ENCODE peak calls at places on chromosomes 4 and X, in seven cellular contexts. U is brain microvascular endothelial cell, X is ascending aorta, E is fibroblast of mammary gland, T is heart right ventricle, O is A673, I is fibroblast of lung. P is an unnamed sample.

GRCh38 chr4:112185334-112185733 is 40.1 kb downstream of the FAM241A start:
- DNase-seq in I (no peak), T (no peak), E (no peak), U (no peak), X (no peak), O (no peak), P (no peak)

GRCh38 chr4:118954246-118954645 is 65.6 kb downstream of the SYNPO2 start:
- DNase-seq in I (peak), U (no peak), X (no peak), O (peak), E (peak), T (no peak), P (peak)

GRCh38 chr4:15396157-15396800 is 31.6 kb upstream of the C1QTNF7 start:
- DNase-seq in T (no peak), I (peak), O (peak), E (peak), U (peak), X (no peak), P (peak)

GRCh38 chr4:139020384-139020783 is 4.8 kb downstream of the NOCT start:
- DNase-seq in U (no peak), X (no peak), T (no peak), I (no peak), O (no peak), E (no peak), P (no peak)

GRCh38 chr4:72471816-72472215 is 97.2 kb downstream of the ADAMTS3 start:
- DNase-seq in T (no peak), E (no peak), U (no peak), X (no peak), O (no peak), I (peak), P (no peak)

GRCh38 chr4:118749347-118749988 is 64.3 kb downstream of the METTL14 start:
- DNase-seq in E (no peak), X (no peak), O (no peak), U (no peak), T (no peak), I (no peak), P (no peak)

GRCh38 chr4:184100297-184100885 is 117.3 kb downstream of the ENPP6 start:
- DNase-seq in I (no peak), U (peak), X (no peak), E (no peak), T (peak), O (no peak), P (peak)

GRCh38 chr4:86055898-86056297 is 304.0 kb downstream of the MAPK10 start:
- DNase-seq in I (peak), O (peak), X (no peak), T (no peak), E (peak), U (no peak), P (no peak)

GRCh38 chr4:174815282-174815681 is 13.8 kb downstream of the GLRA3 start:
- DNase-seq in T (no peak), I (no peak), X (no peak), U (no peak), O (no peak), E (no peak), P (no peak)

GRCh38 chr4:110163327-110164070 is 34.9 kb downstream of the ELOVL6 start:
- DNase-seq in I (peak), X (no peak), E (peak), T (no peak), U (peak), O (no peak), P (peak)

GRCh38 chr4:31929676-31930075 is 1209.5 kb downstream of the PCDH7 start:
- DNase-seq in E (no peak), X (no peak), I (no peak), T (no peak), U (no peak), O (no peak), P (peak)

GRCh38 chr4:77075869-77076801 is at the start of gene CCNI:
- DNase-seq in T (peak), U (peak), E (peak), I (peak), X (peak), O (peak), P (peak)

GRCh38 chr4:89160806-89161205 is 49.5 kb downstream of the TIGD2 start:
- DNase-seq in U (no peak), E (no peak), O (no peak), X (no peak), I (no peak), T (no peak), P (no peak)

GRCh38 chr4:99438578-99438875 is 3.4 kb upstream of the ADH7 start:
- DNase-seq in U (no peak), O (no peak), T (no peak), E (peak), X (no peak), I (no peak), P (no peak)

GRCh38 chrX:106249706-106250379 is 81.7 kb downstream of the PWWP3B start:
- DNase-seq in X (no peak), O (no peak), E (peak), I (peak), U (no peak), T (no peak), P (peak)

GRCh38 chr4:15003441-15003890 is 1.2 kb downstream of the CPEB2 start:
- DNase-seq in T (peak), E (no peak), U (no peak), I (peak), O (peak), X (no peak), P (peak)

GRCh38 chr4:138749303-138749702 is 266.3 kb upstream of the NOCT start:
- DNase-seq in I (peak), X (no peak), E (peak), U (peak), O (peak), T (peak), P (peak)

GRCh38 chr4:154779362-154779947 is 1.6 kb upstream of the RBM46 start:
- DNase-seq in E (peak), O (peak), U (no peak), T (no peak), I (peak), X (no peak), P (peak)

GRCh38 chr4:833731-834367 is 7.9 kb upstream of the CPLX1 start:
- DNase-seq in U (no peak), X (no peak), O (no peak), E (no peak), I (no peak), T (no peak), P (no peak)

GRCh38 chr4:54230479-54231418 is 1.7 kb downstream of the PDGFRA start:
- DNase-seq in T (peak), U (peak), X (no peak), E (peak), O (no peak), I (peak), P (peak)

GRCh38 chr4:10866691-10867090 is 182.1 kb upstream of the CLNK start:
- DNase-seq in T (no peak), X (no peak), I (no peak), E (no peak), O (no peak), U (no peak), P (no peak)

GRCh38 chrX:21398424-21398823 is 24.2 kb downstream of the CNKSR2 start:
- DNase-seq in X (no peak), I (peak), U (no peak), T (no peak), E (peak), O (no peak), P (no peak)

GRCh38 chr4:163598489-163598888 is 104.0 kb downstream of the TMA16 start:
- DNase-seq in I (no peak), O (no peak), U (no peak), E (no peak), T (no peak), X (no peak), P (no peak)

GRCh38 chrX:55907968-55908607 is 190.5 kb downstream of the RRAGB start:
- DNase-seq in X (no peak), T (peak), U (peak), I (peak), O (peak), E (peak), P (peak)

GRCh38 chr4:128979934-128980333 is 113.4 kb downstream of the SCLT1 start:
- DNase-seq in U (peak), E (peak), I (peak), X (no peak), O (peak), T (no peak), P (peak)

GRCh38 chr4:7042697-7043464 is at the start of gene TADA2B:
- DNase-seq in X (peak), O (peak), I (peak), T (peak), U (peak), E (peak), P (peak)
- TF ChIP-seq CTCF in X (no peak), O (peak), I (no peak), T (peak), U (peak), E (no peak), P (peak)

DNA sequence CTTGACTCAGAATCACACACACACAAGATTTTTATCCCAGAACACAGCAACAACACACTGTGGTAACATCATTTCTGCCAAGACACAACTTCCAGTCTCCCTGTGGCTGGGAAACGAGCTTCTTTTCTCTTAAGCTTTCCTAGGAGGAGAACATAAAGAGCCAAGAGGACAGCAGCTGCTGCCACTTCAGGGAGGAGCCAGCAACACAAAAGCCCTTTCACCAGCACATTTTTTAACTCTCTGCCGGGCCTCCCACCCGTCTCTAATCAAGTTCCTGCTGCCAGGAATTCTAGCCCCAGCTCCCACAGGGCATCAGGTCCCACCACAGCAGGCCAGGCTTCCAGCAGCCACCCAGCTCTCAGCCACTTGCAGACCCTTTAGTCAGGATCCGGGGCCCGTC is 22.4 kb downstream of the FAT1 start:
- DNase-seq in X (no peak), I (peak), U (no peak), T (no peak), O (peak), E (peak), P (peak)
- H3K4me3 ChIP-seq in X (peak), I (peak), U (no peak), T (no peak), O (no peak), E (no peak), P (no peak)

GRCh38 chrX:132467029-132467428 is 21.8 kb downstream of the MBNL3 start:
- DNase-seq in T (no peak), E (no peak), X (no peak), U (no peak), O (no peak), I (peak), P (peak)

GRCh38 chrX:132468454-132468853 is 20.4 kb downstream of the MBNL3 start:
- DNase-seq in O (no peak), E (no peak), I (no peak), T (no peak), X (no peak), U (no peak), P (no peak)

GRCh38 chrX:132461886-132462285 is 27.0 kb downstream of the MBNL3 start:
- DNase-seq in X (no peak), O (no peak), I (no peak), T (no peak), E (no peak), U (no peak), P (no peak)

GRCh38 chrX:132463411-132463810 is 25.4 kb downstream of the MBNL3 start:
- DNase-seq in T (no peak), U (peak), I (peak), E (peak), X (no peak), O (peak), P (no peak)
- TF ChIP-seq CTCF in T (peak), U (peak), I (peak), E (peak), X (peak), O (peak), P (peak)

DNA sequence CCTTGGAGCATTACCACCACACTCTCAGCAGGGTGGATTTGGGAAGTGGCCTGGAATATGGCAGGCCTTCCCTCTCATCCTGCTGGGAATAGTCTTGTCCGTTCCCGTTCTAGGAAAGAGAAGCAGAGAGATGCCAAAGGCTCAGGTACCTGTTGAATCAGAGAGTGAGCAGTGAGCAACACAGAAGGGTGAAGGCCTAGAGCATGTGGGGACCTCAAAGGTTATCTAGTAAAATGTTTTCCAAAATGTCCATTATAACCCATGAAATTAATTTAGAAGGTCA is 30.8 kb downstream of the SLC16A2 start:
- DNase-seq in X (no peak), U (no peak), O (no peak), E (no peak), T (no peak), I (no peak), P (no peak)
- H3K4me3 ChIP-seq in X (no peak), U (no peak), O (no peak), E (no peak), T (no peak), I (no peak), P (no peak)

DNA sequence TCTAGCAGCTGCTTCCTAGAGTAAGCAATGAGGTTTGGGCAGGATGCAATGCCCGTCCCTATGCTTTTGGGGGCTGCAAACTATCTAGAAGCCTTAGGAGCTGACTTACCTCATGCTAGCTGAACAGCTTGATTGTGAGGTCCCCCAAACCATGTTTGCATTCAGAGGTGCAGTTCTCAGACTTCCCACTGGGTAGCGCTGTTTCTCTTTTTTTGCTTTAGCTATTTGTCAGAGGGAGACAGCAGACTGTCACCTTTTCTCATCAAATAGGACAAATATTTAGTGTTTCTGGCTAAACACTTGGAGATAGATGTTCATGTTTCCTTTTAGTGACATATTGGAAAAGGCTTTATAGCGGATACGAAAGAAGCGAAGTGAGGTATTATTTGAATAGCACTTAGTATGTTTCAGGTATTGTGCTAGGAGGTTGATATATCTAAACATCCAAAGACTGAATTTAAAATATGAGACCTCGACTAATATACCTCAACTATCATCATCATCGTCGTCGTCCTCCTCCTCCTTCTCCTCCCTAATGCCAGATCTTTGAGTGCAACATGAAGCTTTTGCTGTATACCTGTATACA is 18.7 kb upstream of the TMEM192 start:
- DNase-seq in X (no peak), O (peak), T (peak), E (peak), U (peak), I (peak), P (peak)
- TF ChIP-seq CTCF in X (peak), O (peak), T (peak), E (peak), U (peak), I (peak), P (peak)

DNA sequence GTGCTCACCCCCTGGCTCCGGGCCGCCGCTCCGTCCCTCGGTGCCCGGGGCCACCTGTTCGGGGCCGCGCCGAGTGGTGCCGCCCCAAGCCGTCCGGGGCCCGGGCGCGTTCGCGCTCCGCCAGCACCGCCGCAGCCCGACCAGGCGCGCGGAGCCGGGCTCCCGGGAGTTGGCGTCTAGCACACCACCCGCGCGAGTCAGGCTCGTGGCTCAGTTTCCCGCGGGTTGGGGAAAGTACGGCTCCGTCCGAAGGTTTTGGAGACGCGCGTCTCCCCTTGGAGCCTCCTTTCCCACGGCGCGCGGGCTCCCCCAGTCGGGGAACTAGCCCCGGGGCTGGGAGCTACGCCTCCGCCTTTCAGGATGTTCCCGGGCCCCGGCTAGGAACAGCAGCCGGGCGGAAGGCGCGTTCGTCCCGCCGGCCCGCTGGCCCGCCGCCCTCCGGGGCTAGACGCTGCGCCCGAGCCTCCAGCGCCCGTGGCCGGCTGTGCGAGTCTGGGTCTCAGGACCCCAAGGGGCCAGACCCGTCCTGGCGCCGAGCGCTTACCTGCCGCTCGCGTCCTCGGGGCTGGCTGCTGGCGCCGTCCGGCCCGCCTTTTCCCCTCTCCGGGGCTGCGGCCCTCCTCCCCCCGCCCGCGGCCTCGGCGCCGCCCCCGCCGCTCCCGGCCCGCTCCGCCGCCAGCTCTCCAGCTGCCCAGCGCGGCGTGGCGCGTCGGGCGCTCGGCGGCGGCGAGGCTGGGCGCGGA is at the start of gene ADGRG2:
- DNase-seq in I (peak), E (peak), X (no peak), O (peak), T (peak), U (no peak), P (peak)
- H3K4me3 ChIP-seq in I (no peak), E (peak), X (peak), O (peak), T (peak), U (peak), P (peak)

P was measured in cardiac fibroblast.